ENCODE peak calls at places on chromosomes 7 and 10, in seven cellular contexts. U, P, N, S, Y, R and V are unnamed samples.

GRCh38 chr10:70109064-70109729 is 23.4 kb downstream of the AIFM2 start:
- ATAC-seq in U (no peak), P (peak), N (no peak), S (no peak), Y (no peak), R (no peak), V (no peak)

GRCh38 chr10:33453081-33453850 is 118.8 kb upstream of the NRP1 start:
- ATAC-seq in U (no peak), P (no peak), N (no peak), S (no peak), Y (no peak), R (no peak), V (no peak)

GRCh38 chr7:111292026-111292430 is 201.1 kb downstream of the LRRN3 start:
- ATAC-seq in U (no peak), P (no peak), N (no peak), S (no peak), Y (no peak), R (no peak), V (no peak)

GRCh38 chr10:12807096-12807755 is 194.3 kb downstream of the CCDC3 start:
- ATAC-seq in U (no peak), P (peak), N (no peak), S (no peak), Y (no peak), R (no peak), V (no peak)

GRCh38 chr7:141563956-141564623 is 12.9 kb downstream of the AGK start:
- ATAC-seq in U (peak), P (no peak), N (peak), S (peak), Y (peak), R (peak), V (peak)

GRCh38 chr10:71772832-71773220 is 494 bp downstream of the VSIR start:
- ATAC-seq in U (peak), P (peak), N (no peak), S (peak), Y (no peak), R (no peak), V (no peak)

GRCh38 chr7:116876664-116877442 is 14.5 kb downstream of the CAPZA2 start:
- ATAC-seq in U (peak), P (peak), N (no peak), S (no peak), Y (no peak), R (no peak), V (no peak)

GRCh38 chr7:134831862-134832261 is 52.4 kb downstream of the CALD1 start:
- ATAC-seq in U (no peak), P (no peak), N (no peak), S (no peak), Y (no peak), R (no peak), V (no peak)

GRCh38 chr7:50837965-50838364 is 55.3 kb upstream of the GRB10 start:
- ATAC-seq in U (no peak), P (no peak), N (no peak), S (no peak), Y (no peak), R (no peak), V (no peak)

GRCh38 chr10:119205926-119206602 is 1.3 kb upstream of the GRK5 start:
- ATAC-seq in U (peak), P (peak), N (no peak), S (peak), Y (no peak), R (peak), V (no peak)